ENCODE peak calls at places on chromosome 2, in seven cellular contexts. O is uterus, L is tibial nerve, N is HepG2, P is adrenal gland, Q is suprapubic skin, J is A549. W is an unnamed sample.

GRCh38 chr2:86396304-86396785 is 44.8 kb upstream of the KDM3A start:
- DNase-seq in O (peak), N (peak), Q (no peak), L (no peak), P (peak), J (peak), W (peak)

GRCh38 chr2:101064868-101065549 is 62.9 kb downstream of the RPL31 start:
- DNase-seq in Q (no peak), L (no peak), N (peak), P (no peak), J (peak), O (no peak), W (peak)

GRCh38 chr2:145415151-145415550 is 895.2 kb upstream of the ZEB2 start:
- DNase-seq in L (no peak), J (peak), O (no peak), Q (no peak), N (no peak), P (no peak), W (no peak)

GRCh38 chr2:104340879-104341812 is 512.8 kb upstream of the POU3F3 start:
- DNase-seq in O (no peak), Q (no peak), L (no peak), N (no peak), P (no peak), J (no peak), W (no peak)

GRCh38 chr2:105582952-105583660 is 161.6 kb upstream of the NCK2 start:
- DNase-seq in L (no peak), N (peak), P (no peak), J (no peak), Q (no peak), O (no peak), W (peak)

GRCh38 chr2:23801396-23801795 is 125.5 kb downstream of the ATAD2B start:
- DNase-seq in Q (no peak), J (no peak), O (no peak), N (no peak), L (no peak), P (no peak), W (no peak)

GRCh38 chr2:160646684-160647444 is 153.3 kb upstream of the RBMS1 start:
- DNase-seq in Q (no peak), J (no peak), P (no peak), O (no peak), N (no peak), L (no peak), W (no peak)

GRCh38 chr2:79721966-79722365 is 209.1 kb downstream of the CTNNA2 start:
- DNase-seq in J (no peak), N (no peak), L (no peak), P (no peak), O (no peak), Q (no peak), W (no peak)

GRCh38 chr2:60958800-60959199 is 58.7 kb upstream of the PEX13 start:
- DNase-seq in O (no peak), L (no peak), N (no peak), P (no peak), Q (no peak), J (peak), W (no peak)

GRCh38 chr2:108316194-108316880 is 27.6 kb downstream of the SULT1C2 start:
- DNase-seq in O (no peak), Q (no peak), P (no peak), J (no peak), L (no peak), N (no peak), W (no peak)

GRCh38 chr2:161178756-161179155 is 18.5 kb downstream of the TANK start:
- DNase-seq in L (no peak), Q (no peak), P (no peak), O (no peak), J (no peak), N (no peak), W (no peak)

GRCh38 chr2:216858312-216858711 is 1.6 kb downstream of the TNP1 start:
- DNase-seq in P (no peak), O (no peak), J (no peak), N (no peak), Q (no peak), L (no peak), W (no peak)

GRCh38 chr2:218168635-218169462 is 2.1 kb upstream of the CXCR1 start:
- DNase-seq in J (peak), O (peak), L (peak), N (peak), P (peak), Q (no peak), W (peak)

GRCh38 chr2:25234756-25235155 is 66.4 kb upstream of the POMC start:
- DNase-seq in L (no peak), P (no peak), J (no peak), Q (no peak), N (no peak), O (no peak), W (no peak)

GRCh38 chr2:71000780-71001591 is 6.3 kb upstream of the TEX261 start:
- DNase-seq in O (peak), P (peak), L (no peak), N (peak), Q (peak), J (peak), W (peak)

GRCh38 chr2:127415593-127416485 is 2.4 kb upstream of the PROC start:
- DNase-seq in Q (peak), O (no peak), N (no peak), L (no peak), P (peak), J (peak), W (peak)

GRCh38 chr2:26088038-26088643 is 54.3 kb downstream of the RAB10 start:
- DNase-seq in P (no peak), Q (no peak), O (no peak), L (no peak), N (peak), J (peak), W (peak)

GRCh38 chr2:150100834-150101233 is 386.6 kb downstream of the RND3 start:
- DNase-seq in N (no peak), O (no peak), L (no peak), P (no peak), Q (no peak), J (no peak), W (no peak)

GRCh38 chr2:167749016-167749415 is 498.4 kb downstream of the STK39 start:
- DNase-seq in P (no peak), O (no peak), J (no peak), Q (no peak), N (no peak), L (no peak), W (no peak)

DNA sequence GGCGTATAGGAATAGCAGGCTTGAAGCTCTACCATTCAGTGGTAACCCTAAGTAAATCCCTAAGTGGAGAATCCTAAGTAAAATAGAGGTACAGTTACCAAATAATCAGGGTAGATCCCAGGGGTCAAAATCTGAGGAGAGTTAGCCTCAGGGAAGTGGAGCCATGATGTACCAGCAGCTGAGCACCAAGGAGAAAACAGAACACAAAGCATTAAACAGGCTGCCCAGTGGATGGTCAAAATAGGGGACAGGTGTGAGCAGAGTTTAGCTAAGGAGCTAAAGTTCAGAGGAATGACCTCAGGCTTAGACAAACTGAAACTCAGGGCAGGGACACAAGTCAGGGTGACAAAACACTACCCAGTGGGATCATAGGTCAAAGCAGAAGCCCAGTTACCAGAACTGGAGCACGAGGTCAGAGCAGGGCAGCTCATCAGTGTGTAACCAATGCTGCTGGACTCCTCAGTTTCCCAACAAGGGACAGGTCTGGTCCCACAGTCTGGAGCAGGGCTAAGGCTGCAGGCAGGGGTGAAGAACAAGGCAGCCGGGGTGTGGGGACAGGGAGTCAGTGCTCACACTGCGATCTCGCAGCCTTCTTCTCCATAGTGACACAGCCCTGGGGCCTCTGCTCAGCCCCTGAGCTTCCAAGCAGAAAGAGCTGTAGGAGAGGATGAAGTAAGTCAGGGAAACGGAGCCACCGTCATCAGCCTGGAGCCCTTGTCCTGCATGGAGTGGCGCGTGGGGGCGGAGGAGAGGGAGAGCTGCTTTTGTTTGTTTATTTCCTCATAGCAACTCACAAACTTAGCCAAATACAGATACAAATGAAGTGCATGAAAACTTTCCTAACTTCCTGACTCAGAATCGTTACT is 264.0 kb downstream of the MREG start:
- DNase-seq in P (peak), L (peak), O (peak), Q (peak), J (peak), N (peak), W (peak)
- TF ChIP-seq CTCF in P (no peak), L (no peak), O (no peak), Q (no peak), J (no peak), N (peak), W (no peak)

GRCh38 chr2:201780674-201781582 is at the start of gene ALS2:
- DNase-seq in J (peak), L (peak), O (peak), N (peak), Q (peak), P (peak), W (peak)
- TF ChIP-seq POLR2A in J (peak), L (peak), O (peak), N (peak), Q (peak), P (peak), W (peak)

GRCh38 chr2:1900736-1901135 is 156.4 kb upstream of the PXDN start:
- DNase-seq in N (no peak), P (no peak), Q (no peak), L (no peak), J (no peak), O (no peak), W (no peak)
- TF ChIP-seq CTCF in N (no peak), P (no peak), Q (no peak), L (no peak), J (no peak), O (no peak), W (no peak)

GRCh38 chr2:169693344-169693743 is 861 bp downstream of the CFAP210 start:
- DNase-seq in O (no peak), N (peak), P (no peak), Q (no peak), J (peak), L (no peak), W (no peak)

GRCh38 chr2:169696381-169696780 is 2.1 kb downstream of the PHOSPHO2 start:
- DNase-seq in J (no peak), O (no peak), L (no peak), Q (no peak), P (no peak), N (no peak), W (no peak)

GRCh38 chr2:169694894-169695260 is 608 bp downstream of the PHOSPHO2 start:
- DNase-seq in L (no peak), O (no peak), N (no peak), Q (no peak), P (no peak), J (no peak), W (no peak)

GRCh38 chr2:169690958-169691357 is 3.2 kb downstream of the CFAP210 start:
- DNase-seq in L (no peak), Q (no peak), N (no peak), O (no peak), P (no peak), J (no peak), W (no peak)

DNA sequence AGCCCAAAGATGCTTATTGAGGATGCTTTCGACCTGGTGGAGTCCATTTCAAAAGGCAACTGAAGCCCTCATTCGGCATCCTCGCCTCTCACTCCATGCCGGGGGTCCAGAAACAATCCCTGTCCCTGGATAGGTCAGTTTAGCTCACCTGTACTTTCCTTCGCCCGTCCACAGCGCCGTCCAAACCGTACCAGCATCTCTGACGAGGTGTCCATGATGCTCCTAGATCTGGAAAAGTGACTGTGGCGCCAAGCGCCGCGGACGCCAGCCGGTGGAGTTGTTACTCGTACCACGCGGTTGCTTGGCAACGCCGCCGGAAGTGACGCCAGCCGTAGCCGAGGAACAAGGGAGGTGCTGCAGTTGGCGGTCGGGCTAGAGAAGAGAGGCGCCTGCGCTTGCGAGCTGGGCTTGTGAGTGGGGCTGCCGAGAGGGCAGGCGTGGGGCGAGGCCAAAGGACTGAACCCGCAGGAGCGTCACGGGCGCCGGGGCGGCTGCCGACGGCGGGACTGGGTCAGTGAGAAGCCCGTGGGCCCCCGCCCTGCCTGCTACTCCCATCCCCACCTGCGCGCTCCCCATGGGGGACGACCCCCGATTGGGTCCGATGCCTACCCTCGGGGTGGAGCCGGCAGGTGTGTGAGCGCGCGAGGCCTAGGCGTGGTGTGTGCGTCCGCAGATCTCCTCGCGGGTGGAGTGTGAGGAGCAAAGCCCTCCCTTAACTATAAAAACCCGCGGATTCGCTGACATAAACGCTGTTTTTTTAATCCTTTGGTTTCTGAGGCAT is at the start of the genes CFAP210 and PHOSPHO2:
- DNase-seq in N (peak), L (peak), P (peak), O (peak), Q (peak), J (peak), W (peak)
- TF ChIP-seq POLR2A in N (peak), L (peak), P (peak), O (peak), Q (peak), J (peak), W (peak)

GRCh38 chr2:239266779-239267410 is 133.9 kb downstream of the HDAC4 start:
- DNase-seq in N (no peak), P (peak), L (no peak), Q (peak), O (no peak), J (no peak), W (no peak)

GRCh38 chr2:239266436-239266770 is 134.4 kb downstream of the HDAC4 start:
- DNase-seq in O (no peak), J (no peak), N (no peak), P (no peak), L (no peak), Q (no peak), W (no peak)

GRCh38 chr2:239268082-239268481 is 132.7 kb downstream of the HDAC4 start:
- DNase-seq in Q (peak), J (peak), L (no peak), P (peak), N (no peak), O (no peak), W (peak)

GRCh38 chr2:239268549-239268948 is 132.3 kb downstream of the HDAC4 start:
- DNase-seq in O (no peak), Q (peak), L (no peak), J (no peak), N (no peak), P (peak), W (peak)

DNA sequence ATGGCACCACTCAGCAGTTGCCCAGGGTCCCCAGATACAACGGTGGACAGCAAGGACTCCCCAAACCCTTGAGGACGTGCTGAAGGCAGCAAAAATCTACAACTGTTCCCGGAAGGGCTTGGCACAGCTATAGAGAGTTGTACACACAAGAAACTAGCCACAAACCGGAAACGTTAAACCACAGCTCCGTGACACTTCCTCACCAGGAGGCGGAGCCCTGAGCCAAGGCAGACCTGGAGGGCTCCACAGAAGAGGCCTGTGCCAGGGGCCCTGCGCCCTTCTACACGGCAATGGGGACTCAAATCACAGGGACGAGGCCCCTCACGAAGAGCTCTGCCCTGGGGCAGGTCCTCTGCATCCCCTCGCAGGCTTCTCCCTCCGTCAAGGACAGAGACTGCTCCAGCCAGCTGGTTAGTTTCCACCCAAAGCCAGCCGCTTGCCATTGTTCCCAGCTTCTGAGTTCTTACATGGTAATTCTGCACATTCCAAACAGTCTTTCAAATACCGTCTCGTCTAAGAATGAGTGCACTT is 133.3 kb downstream of the HDAC4 start:
- DNase-seq in J (no peak), L (no peak), N (no peak), Q (peak), O (peak), P (peak), W (peak)
- TF ChIP-seq CTCF in J (no peak), L (peak), N (peak), Q (no peak), O (peak), P (no peak), W (no peak)

GRCh38 chr2:213243189-213244044 is 40.8 kb upstream of the SPAG16 start:
- DNase-seq in N (no peak), P (no peak), O (no peak), Q (no peak), J (no peak), L (no peak), W (no peak)
- TF ChIP-seq POLR2A in N (no peak), P (no peak), O (no peak), Q (no peak), J (no peak), L (no peak), W (no peak)

GRCh38 chr2:9252002-9252357 is 45.4 kb downstream of the ASAP2 start:
- DNase-seq in P (no peak), N (no peak), J (peak), L (no peak), O (no peak), Q (no peak), W (no peak)
- TF ChIP-seq CTCF in P (no peak), N (no peak), J (no peak), L (no peak), O (no peak), Q (no peak), W (no peak)

GRCh38 chr2:8583400-8584173 is 98.3 kb upstream of the ID2 start:
- DNase-seq in N (peak), O (peak), L (peak), J (peak), P (peak), Q (peak), W (peak)
- TF ChIP-seq POLR2A in N (no peak), O (no peak), L (peak), J (no peak), P (peak), Q (no peak), W (peak)

DNA sequence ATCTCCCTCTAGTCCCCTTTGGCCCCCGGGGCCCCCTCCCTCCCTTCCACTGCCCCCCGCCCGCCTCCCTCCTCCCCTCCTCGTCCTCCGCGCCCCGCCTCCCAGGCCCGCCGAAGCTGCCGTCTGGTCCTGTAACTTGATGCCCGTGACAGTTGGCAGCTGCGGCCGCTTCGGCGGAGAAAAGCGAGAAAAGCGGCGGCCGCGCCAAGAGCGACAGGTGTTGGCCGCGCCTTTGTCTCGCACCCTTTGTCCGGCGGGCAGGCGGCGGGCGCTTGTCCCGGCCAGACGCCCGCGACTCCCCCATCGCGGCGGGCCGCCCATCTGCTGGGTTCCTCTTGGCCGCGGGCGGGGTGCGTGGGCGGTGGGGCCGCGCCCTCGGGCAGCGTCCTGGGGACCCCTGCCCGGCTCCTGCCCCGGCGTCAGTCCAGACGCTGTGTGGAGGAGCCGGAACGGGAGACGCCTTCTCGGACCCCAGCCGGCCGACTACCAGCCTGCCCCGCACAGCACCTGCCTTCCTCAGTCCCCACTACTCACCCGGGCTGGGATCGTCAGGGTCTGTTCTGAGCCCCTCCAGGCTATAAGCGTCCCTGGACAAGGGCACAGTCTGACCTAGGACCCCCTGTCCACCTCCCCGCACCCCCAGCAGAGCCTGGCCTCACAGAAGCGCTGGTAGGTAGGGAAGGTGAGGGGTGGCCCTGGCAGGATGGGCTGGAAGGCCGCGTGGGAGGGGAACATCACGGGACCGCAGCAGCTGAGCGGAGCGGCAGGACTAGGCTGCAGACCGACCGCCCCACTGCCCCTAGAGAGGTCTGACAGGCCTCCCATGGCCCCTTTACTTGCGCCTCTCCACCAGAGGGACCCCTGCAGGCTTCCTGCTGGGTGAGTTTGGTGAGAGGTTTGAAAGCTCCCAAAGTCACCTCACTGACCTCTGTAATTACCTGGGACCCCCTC is 1.2 kb upstream of the HES6 start:
- DNase-seq in J (no peak), P (peak), O (no peak), Q (no peak), N (no peak), L (no peak), W (peak)
- TF ChIP-seq CTCF in J (no peak), P (no peak), O (no peak), Q (no peak), N (peak), L (no peak), W (no peak)